ENCODE peak calls at places on chromosomes 11 and 22, in nine cellular contexts. One of them, this sample, is unnamed.

GRCh38 chr11:37786214-37786755 is 1188.2 kb upstream of the RAG2 start:
- DNase-seq in coronary artery: no peak
- DNase-seq in cardiac muscle cell: no peak
- DNase-seq in left ventricle myocardium inferior: no peak
- DNase-seq in IMR-90: peak
- DNase-seq in neural progenitor cell: no peak
- DNase-seq in breast epithelium: no peak
- DNase-seq in right atrium auricular region: no peak
- DNase-seq in lower lobe of right lung: no peak
- DNase-seq in this sample: peak

GRCh38 chr11:59204736-59205135 is 8.0 kb downstream of the MPEG1 start:
- DNase-seq in coronary artery: no peak
- DNase-seq in cardiac muscle cell: no peak
- DNase-seq in left ventricle myocardium inferior: no peak
- DNase-seq in IMR-90: peak
- DNase-seq in neural progenitor cell: no peak
- DNase-seq in breast epithelium: no peak
- DNase-seq in right atrium auricular region: no peak
- DNase-seq in lower lobe of right lung: no peak
- DNase-seq in this sample: no peak

GRCh38 chr11:120566176-120566575 is 54.6 kb downstream of the GRIK4 start:
- DNase-seq in coronary artery: no peak
- DNase-seq in cardiac muscle cell: no peak
- DNase-seq in left ventricle myocardium inferior: no peak
- DNase-seq in IMR-90: peak
- DNase-seq in neural progenitor cell: no peak
- DNase-seq in breast epithelium: no peak
- DNase-seq in right atrium auricular region: no peak
- DNase-seq in lower lobe of right lung: no peak
- DNase-seq in this sample: no peak

GRCh38 chr22:44611880-44612496 is 90.0 kb upstream of the PRR5 start:
- DNase-seq in coronary artery: no peak
- DNase-seq in cardiac muscle cell: no peak
- DNase-seq in left ventricle myocardium inferior: no peak
- DNase-seq in IMR-90: no peak
- DNase-seq in neural progenitor cell: no peak
- DNase-seq in breast epithelium: no peak
- DNase-seq in right atrium auricular region: no peak
- DNase-seq in lower lobe of right lung: no peak
- DNase-seq in this sample: no peak

GRCh38 chr11:128500488-128500887 is 86.9 kb downstream of the ETS1 start:
- DNase-seq in coronary artery: no peak
- DNase-seq in cardiac muscle cell: no peak
- DNase-seq in left ventricle myocardium inferior: no peak
- DNase-seq in IMR-90: peak
- DNase-seq in neural progenitor cell: no peak
- DNase-seq in breast epithelium: no peak
- DNase-seq in right atrium auricular region: no peak
- DNase-seq in lower lobe of right lung: no peak
- DNase-seq in this sample: no peak

GRCh38 chr22:25760848-25761595 is 19.0 kb downstream of the MYO18B start:
- DNase-seq in coronary artery: no peak
- DNase-seq in cardiac muscle cell: no peak
- DNase-seq in left ventricle myocardium inferior: no peak
- DNase-seq in IMR-90: no peak
- DNase-seq in neural progenitor cell: no peak
- DNase-seq in breast epithelium: no peak
- DNase-seq in right atrium auricular region: no peak
- DNase-seq in lower lobe of right lung: no peak
- DNase-seq in this sample: no peak

GRCh38 chr11:82906236-82906635 is 4.7 kb downstream of the DDIAS start:
- DNase-seq in coronary artery: no peak
- DNase-seq in cardiac muscle cell: peak
- DNase-seq in left ventricle myocardium inferior: no peak
- DNase-seq in IMR-90: peak
- DNase-seq in neural progenitor cell: peak
- DNase-seq in breast epithelium: no peak
- DNase-seq in right atrium auricular region: no peak
- DNase-seq in lower lobe of right lung: no peak
- DNase-seq in this sample: no peak

GRCh38 chr11:111635706-111636045 is 33.4 kb downstream of the SIK2 start:
- DNase-seq in coronary artery: no peak
- DNase-seq in cardiac muscle cell: no peak
- DNase-seq in left ventricle myocardium inferior: peak
- DNase-seq in IMR-90: peak
- DNase-seq in neural progenitor cell: no peak
- DNase-seq in breast epithelium: no peak
- DNase-seq in right atrium auricular region: no peak
- DNase-seq in lower lobe of right lung: no peak
- DNase-seq in this sample: peak

GRCh38 chr22:19174106-19175025 is 4.2 kb downstream of the SLC25A1 start:
- DNase-seq in coronary artery: peak
- DNase-seq in cardiac muscle cell: no peak
- DNase-seq in left ventricle myocardium inferior: no peak
- DNase-seq in IMR-90: peak
- DNase-seq in neural progenitor cell: peak
- DNase-seq in breast epithelium: peak
- DNase-seq in right atrium auricular region: no peak
- DNase-seq in lower lobe of right lung: no peak
- DNase-seq in this sample: no peak

GRCh38 chr11:6030658-6031057 is at the start of gene OR56A1:
- DNase-seq in coronary artery: no peak
- DNase-seq in cardiac muscle cell: no peak
- DNase-seq in left ventricle myocardium inferior: no peak
- DNase-seq in IMR-90: no peak
- DNase-seq in neural progenitor cell: no peak
- DNase-seq in breast epithelium: no peak
- DNase-seq in right atrium auricular region: no peak
- DNase-seq in lower lobe of right lung: no peak
- DNase-seq in this sample: no peak

GRCh38 chr11:64531906-64532312 is 59.1 kb upstream of the SLC22A12 start:
- DNase-seq in coronary artery: no peak
- DNase-seq in cardiac muscle cell: peak
- DNase-seq in left ventricle myocardium inferior: no peak
- DNase-seq in IMR-90: no peak
- DNase-seq in neural progenitor cell: no peak
- DNase-seq in breast epithelium: no peak
- DNase-seq in right atrium auricular region: no peak
- DNase-seq in lower lobe of right lung: peak
- DNase-seq in this sample: no peak

GRCh38 chr22:36369004-36369921 is 18.5 kb downstream of the MYH9 start:
- DNase-seq in coronary artery: no peak
- DNase-seq in cardiac muscle cell: no peak
- DNase-seq in left ventricle myocardium inferior: no peak
- DNase-seq in IMR-90: peak
- DNase-seq in neural progenitor cell: no peak
- DNase-seq in breast epithelium: peak
- DNase-seq in right atrium auricular region: no peak
- DNase-seq in lower lobe of right lung: no peak
- DNase-seq in this sample: no peak

GRCh38 chr11:65899356-65900124 is 648 bp downstream of the FOSL1 start:
- DNase-seq in coronary artery: peak
- DNase-seq in cardiac muscle cell: peak
- DNase-seq in left ventricle myocardium inferior: peak
- DNase-seq in IMR-90: peak
- DNase-seq in neural progenitor cell: peak
- DNase-seq in breast epithelium: no peak
- DNase-seq in right atrium auricular region: peak
- DNase-seq in lower lobe of right lung: peak
- DNase-seq in this sample: no peak

GRCh38 chr11:132258865-132259264 is 888.5 kb downstream of the NTM start:
- DNase-seq in coronary artery: no peak
- DNase-seq in cardiac muscle cell: no peak
- DNase-seq in left ventricle myocardium inferior: no peak
- DNase-seq in IMR-90: peak
- DNase-seq in neural progenitor cell: no peak
- DNase-seq in breast epithelium: no peak
- DNase-seq in right atrium auricular region: no peak
- DNase-seq in lower lobe of right lung: no peak
- DNase-seq in this sample: no peak

GRCh38 chr22:27409299-27409698 is 392.3 kb downstream of the MN1 start:
- DNase-seq in coronary artery: no peak
- DNase-seq in cardiac muscle cell: no peak
- DNase-seq in left ventricle myocardium inferior: no peak
- DNase-seq in IMR-90: no peak
- DNase-seq in neural progenitor cell: no peak
- DNase-seq in breast epithelium: no peak
- DNase-seq in right atrium auricular region: no peak
- DNase-seq in lower lobe of right lung: no peak
- DNase-seq in this sample: no peak

GRCh38 chr22:18109410-18110193 is 1.0 kb upstream of the TUBA8 start:
- DNase-seq in coronary artery: no peak
- DNase-seq in cardiac muscle cell: no peak
- DNase-seq in left ventricle myocardium inferior: no peak
- DNase-seq in IMR-90: no peak
- DNase-seq in neural progenitor cell: no peak
- DNase-seq in breast epithelium: no peak
- DNase-seq in right atrium auricular region: no peak
- DNase-seq in lower lobe of right lung: no peak
- DNase-seq in this sample: no peak

GRCh38 chr22:18110944-18111758 is 542 bp downstream of the TUBA8 start:
- DNase-seq in coronary artery: no peak
- DNase-seq in cardiac muscle cell: no peak
- DNase-seq in left ventricle myocardium inferior: no peak
- DNase-seq in IMR-90: no peak
- DNase-seq in neural progenitor cell: peak
- DNase-seq in breast epithelium: no peak
- DNase-seq in right atrium auricular region: no peak
- DNase-seq in lower lobe of right lung: no peak
- DNase-seq in this sample: no peak

GRCh38 chr22:18112440-18112839 is 1.8 kb downstream of the TUBA8 start:
- DNase-seq in coronary artery: no peak
- DNase-seq in cardiac muscle cell: no peak
- DNase-seq in left ventricle myocardium inferior: no peak
- DNase-seq in IMR-90: no peak
- DNase-seq in neural progenitor cell: no peak
- DNase-seq in breast epithelium: no peak
- DNase-seq in right atrium auricular region: no peak
- DNase-seq in lower lobe of right lung: no peak
- DNase-seq in this sample: no peak

GRCh38 chr22:18111759-18112330 is 1.2 kb downstream of the TUBA8 start:
- DNase-seq in coronary artery: no peak
- DNase-seq in cardiac muscle cell: no peak
- DNase-seq in left ventricle myocardium inferior: peak
- DNase-seq in IMR-90: no peak
- DNase-seq in neural progenitor cell: no peak
- DNase-seq in breast epithelium: no peak
- DNase-seq in right atrium auricular region: no peak
- DNase-seq in lower lobe of right lung: no peak
- DNase-seq in this sample: no peak

GRCh38 chr22:18110194-18110943 is at the start of gene TUBA8:
- DNase-seq in coronary artery: no peak
- DNase-seq in cardiac muscle cell: peak
- DNase-seq in left ventricle myocardium inferior: peak
- DNase-seq in IMR-90: peak
- DNase-seq in neural progenitor cell: peak
- DNase-seq in breast epithelium: peak
- DNase-seq in right atrium auricular region: no peak
- DNase-seq in lower lobe of right lung: no peak
- DNase-seq in this sample: no peak
- H3K4me3 ChIP-seq in coronary artery: peak
- H3K4me3 ChIP-seq in cardiac muscle cell: peak
- H3K4me3 ChIP-seq in left ventricle myocardium inferior: peak
- H3K4me3 ChIP-seq in IMR-90: peak
- H3K4me3 ChIP-seq in neural progenitor cell: peak
- H3K4me3 ChIP-seq in breast epithelium: peak
- H3K4me3 ChIP-seq in right atrium auricular region: peak
- H3K4me3 ChIP-seq in lower lobe of right lung: peak
- H3K4me3 ChIP-seq in this sample: peak

DNA sequence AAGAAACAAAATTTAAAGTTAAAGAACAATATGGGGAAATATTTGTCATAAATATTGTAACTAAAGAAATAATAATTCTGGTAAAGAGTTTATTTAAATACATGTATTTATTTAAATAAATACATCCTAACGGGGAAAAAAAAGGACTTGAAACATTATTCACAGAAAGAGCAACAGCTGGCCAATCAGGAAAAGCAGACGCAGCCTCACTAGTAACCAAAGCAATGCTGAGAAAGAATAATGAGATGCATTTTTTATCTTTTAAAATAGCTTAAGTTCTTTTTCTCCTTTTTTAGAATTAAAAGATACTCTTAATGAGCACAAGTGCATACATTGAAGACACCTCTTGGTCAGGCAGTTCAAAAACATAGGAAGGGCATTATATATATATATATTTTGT is 2.6 kb upstream of the LTO1 start:
- DNase-seq in coronary artery: no peak
- DNase-seq in cardiac muscle cell: no peak
- DNase-seq in left ventricle myocardium inferior: no peak
- DNase-seq in IMR-90: peak
- DNase-seq in neural progenitor cell: no peak
- DNase-seq in breast epithelium: no peak
- DNase-seq in right atrium auricular region: no peak
- DNase-seq in lower lobe of right lung: no peak
- DNase-seq in this sample: no peak
- H3K27ac ChIP-seq in coronary artery: no peak
- H3K27ac ChIP-seq in cardiac muscle cell: no peak
- H3K27ac ChIP-seq in left ventricle myocardium inferior: no peak
- H3K27ac ChIP-seq in IMR-90: no peak
- H3K27ac ChIP-seq in neural progenitor cell: no peak
- H3K27ac ChIP-seq in breast epithelium: no peak
- H3K27ac ChIP-seq in right atrium auricular region: no peak
- H3K27ac ChIP-seq in lower lobe of right lung: no peak
- H3K27ac ChIP-seq in this sample: no peak

GRCh38 chr22:48569476-48570233 is 1258.0 kb downstream of the BRD1 start:
- DNase-seq in coronary artery: no peak
- DNase-seq in cardiac muscle cell: no peak
- DNase-seq in left ventricle myocardium inferior: no peak
- DNase-seq in IMR-90: no peak
- DNase-seq in neural progenitor cell: no peak
- DNase-seq in breast epithelium: no peak
- DNase-seq in right atrium auricular region: no peak
- DNase-seq in lower lobe of right lung: peak
- DNase-seq in this sample: no peak
- TF ChIP-seq CTCF in coronary artery: no peak
- TF ChIP-seq CTCF in cardiac muscle cell: no peak
- TF ChIP-seq CTCF in left ventricle myocardium inferior: no peak
- TF ChIP-seq CTCF in IMR-90: no peak
- TF ChIP-seq CTCF in neural progenitor cell: no peak
- TF ChIP-seq CTCF in breast epithelium: no peak
- TF ChIP-seq CTCF in right atrium auricular region: no peak
- TF ChIP-seq CTCF in lower lobe of right lung: no peak
- TF ChIP-seq CTCF in this sample: no peak

DNA sequence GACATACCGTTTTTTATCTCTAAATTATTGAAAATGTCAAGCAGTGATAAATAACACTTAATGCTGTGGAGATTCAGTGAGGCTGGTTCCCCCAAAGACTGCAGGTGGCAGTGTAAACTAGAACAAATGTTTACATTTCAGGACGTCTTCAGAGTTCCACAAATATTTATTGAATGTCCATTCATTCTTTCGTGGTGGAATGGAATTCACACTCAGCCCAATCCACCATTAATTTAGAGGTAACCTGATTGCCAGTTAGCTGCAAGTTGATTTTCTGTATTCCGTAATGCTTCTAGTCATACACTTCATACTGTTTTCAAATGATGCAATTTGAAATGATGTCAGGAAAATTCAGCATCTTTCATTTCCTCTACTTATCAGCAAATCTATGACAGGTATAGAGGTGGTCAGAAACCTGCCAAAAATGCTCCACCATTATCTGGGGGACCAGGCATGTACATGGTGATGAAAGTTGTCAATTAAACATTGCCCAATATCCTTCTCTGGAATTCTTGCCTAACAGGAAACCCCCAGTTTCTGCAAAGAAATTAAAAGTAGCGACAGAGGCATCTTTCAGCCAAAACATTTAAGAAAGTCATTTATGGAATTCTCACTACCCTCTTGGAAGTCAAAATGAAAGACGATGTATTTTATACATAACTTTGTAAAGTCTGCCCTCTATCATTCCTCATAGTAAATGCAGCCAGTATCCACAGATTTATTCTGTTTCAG is 94.3 kb upstream of the BMAL1 start:
- DNase-seq in coronary artery: no peak
- DNase-seq in cardiac muscle cell: peak
- DNase-seq in left ventricle myocardium inferior: no peak
- DNase-seq in IMR-90: peak
- DNase-seq in neural progenitor cell: peak
- DNase-seq in breast epithelium: no peak
- DNase-seq in right atrium auricular region: no peak
- DNase-seq in lower lobe of right lung: no peak
- DNase-seq in this sample: no peak
- H3K4me3 ChIP-seq in coronary artery: peak
- H3K4me3 ChIP-seq in cardiac muscle cell: no peak
- H3K4me3 ChIP-seq in left ventricle myocardium inferior: peak
- H3K4me3 ChIP-seq in IMR-90: no peak
- H3K4me3 ChIP-seq in neural progenitor cell: no peak
- H3K4me3 ChIP-seq in breast epithelium: peak
- H3K4me3 ChIP-seq in right atrium auricular region: no peak
- H3K4me3 ChIP-seq in lower lobe of right lung: no peak
- H3K4me3 ChIP-seq in this sample: peak